ENCODE peak calls at places on chromosomes 11 and 22, in nine cellular contexts. E is adrenal gland; T is cardiac muscle cell; D is IMR-90; H is fibroblast of villous mesenchyme; L is BJ; I is body of pancreas; S is CD8-positive, alpha-beta T cell; J is epithelial cell of esophagus. X is an unnamed sample.

GRCh38 chr11:129846508-129847335 is 31.1 kb downstream of the TMEM45B start:
- DNase-seq in E (no peak), T (no peak), D (peak), H (peak), L (peak), I (no peak), S (no peak), J (peak), X (peak)

GRCh38 chr11:77322926-77323590 is 21.6 kb upstream of the GDPD4 start:
- DNase-seq in E (no peak), T (no peak), D (peak), H (no peak), L (no peak), I (no peak), S (no peak), J (no peak), X (peak)

GRCh38 chr11:68028802-68029475 is 1.5 kb upstream of the NDUFS8 start:
- DNase-seq in E (no peak), T (no peak), D (peak), H (no peak), L (no peak), I (no peak), S (no peak), J (peak), X (peak)

GRCh38 chr11:12981879-12982531 is 27.1 kb upstream of the RASSF10 start:
- DNase-seq in E (no peak), T (no peak), D (peak), H (peak), L (no peak), I (no peak), S (no peak), J (peak), X (peak)

GRCh38 chr11:3926458-3927095 is 71.1 kb downstream of the STIM1 start:
- DNase-seq in E (no peak), T (no peak), D (peak), H (no peak), L (no peak), I (no peak), S (no peak), J (peak), X (no peak)

GRCh38 chr11:75174781-75175370 is 24.0 kb downstream of the SLCO2B1 start:
- DNase-seq in E (peak), T (peak), D (peak), H (peak), L (no peak), I (peak), S (no peak), J (no peak), X (peak)

GRCh38 chr11:68994161-68994890 is 13.5 kb upstream of the MRGPRD start:
- DNase-seq in E (peak), T (no peak), D (no peak), H (no peak), L (no peak), I (no peak), S (no peak), J (no peak), X (no peak)

GRCh38 chr11:133951484-133952198 is 5.1 kb downstream of the IGSF9B start:
- DNase-seq in E (no peak), T (no peak), D (peak), H (peak), L (no peak), I (no peak), S (no peak), J (no peak), X (no peak)

GRCh38 chr11:126978155-126978554 is 22.4 kb downstream of the KIRREL3 start:
- DNase-seq in E (no peak), T (no peak), D (no peak), H (no peak), L (no peak), I (no peak), S (no peak), J (no peak), X (no peak)

GRCh38 chr22:34570408-34570807 is 495.6 kb upstream of the ISX start:
- DNase-seq in E (no peak), T (no peak), D (no peak), H (no peak), L (no peak), I (no peak), S (no peak), J (no peak), X (no peak)

GRCh38 chr11:45666648-45667642 is 1.5 kb upstream of the CHST1 start:
- DNase-seq in E (no peak), T (no peak), D (no peak), H (no peak), L (no peak), I (no peak), S (no peak), J (no peak), X (no peak)

GRCh38 chr11:12802418-12803085 is 128.3 kb downstream of the TEAD1 start:
- DNase-seq in E (peak), T (no peak), D (peak), H (peak), L (no peak), I (peak), S (no peak), J (peak), X (peak)

GRCh38 chr11:68345776-68346728 is 33.7 kb downstream of the LRP5 start:
- DNase-seq in E (peak), T (no peak), D (no peak), H (no peak), L (no peak), I (no peak), S (no peak), J (no peak), X (no peak)

GRCh38 chr11:5449023-5449422 is at the start of gene OR51I2:
- DNase-seq in E (no peak), T (no peak), D (no peak), H (no peak), L (no peak), I (no peak), S (no peak), J (no peak), X (no peak)

GRCh38 chr11:5449432-5449831 is 309 bp downstream of the OR51I2 start:
- DNase-seq in E (no peak), T (no peak), D (no peak), H (no peak), L (no peak), I (no peak), S (no peak), J (no peak), X (no peak)

DNA sequence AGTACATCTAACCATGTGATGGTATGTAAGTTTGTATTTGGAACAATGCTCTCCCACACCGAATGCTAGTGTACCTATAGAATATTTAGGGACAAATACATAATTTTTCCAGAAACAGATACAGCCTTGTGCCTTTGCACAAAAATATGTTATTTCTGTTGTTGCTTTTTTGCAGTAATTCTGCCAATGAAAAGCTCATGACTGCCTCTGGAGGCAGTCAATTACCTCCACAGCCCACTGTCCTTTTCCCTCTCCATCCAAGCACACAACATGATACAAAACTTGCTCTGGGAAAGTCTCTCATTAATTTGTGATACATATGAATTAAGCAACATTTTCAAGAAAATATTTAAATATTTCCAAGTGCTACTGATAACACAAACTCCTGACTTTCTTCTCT is 3.6 kb downstream of the OR51I2 start:
- DNase-seq in E (no peak), T (no peak), D (no peak), H (no peak), L (no peak), I (no peak), S (no peak), J (no peak), X (no peak)
- TF ChIP-seq CTCF in E (no peak), T (no peak), D (no peak), H (no peak), L (no peak), I (no peak), S (no peak), J (no peak), X (no peak)

GRCh38 chr11:96306933-96307747 is 35.9 kb downstream of the MAML2 start:
- DNase-seq in E (peak), T (peak), D (peak), H (peak), L (peak), I (peak), S (no peak), J (peak), X (peak)
- H3K4me3 ChIP-seq in E (no peak), T (peak), D (peak), H (peak), L (peak), I (no peak), S (peak), J (peak), X (peak)

DNA sequence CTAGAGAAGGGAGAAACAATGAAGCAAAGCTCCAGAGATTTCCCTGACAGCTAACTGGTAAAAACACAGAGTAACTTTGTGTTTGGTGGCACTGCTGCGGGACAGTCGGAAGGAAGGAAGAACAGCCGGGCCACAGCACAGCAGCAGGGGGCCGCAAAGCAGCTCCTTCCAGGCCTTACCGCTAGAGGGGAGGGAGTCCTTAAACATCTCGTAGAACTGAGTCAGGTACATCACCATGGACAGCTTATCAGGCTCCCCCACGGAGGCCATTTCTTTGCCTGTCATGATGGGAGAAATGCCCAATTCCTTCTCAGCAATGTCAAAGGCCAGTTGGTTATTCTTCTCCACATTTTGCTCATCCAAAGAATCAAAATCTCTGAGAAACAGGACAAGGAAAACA is 114.6 kb upstream of the BID start:
- DNase-seq in E (no peak), T (peak), D (peak), H (peak), L (no peak), I (no peak), S (no peak), J (no peak), X (no peak)
- TF ChIP-seq CTCF in E (no peak), T (peak), D (peak), H (peak), L (peak), I (no peak), S (no peak), J (peak), X (peak)

GRCh38 chr11:44305643-44306468 is 4.1 kb downstream of the ALX4 start:
- DNase-seq in E (no peak), T (no peak), D (no peak), H (peak), L (no peak), I (peak), S (no peak), J (no peak), X (no peak)
- H3K4me3 ChIP-seq in E (no peak), T (no peak), D (peak), H (peak), L (peak), I (no peak), S (peak), J (peak), X (peak)

GRCh38 chr22:45316796-45317526 is 7.2 kb downstream of the FAM118A start:
- DNase-seq in E (no peak), T (no peak), D (no peak), H (peak), L (no peak), I (no peak), S (no peak), J (no peak), X (no peak)

GRCh38 chr22:45318168-45318557 is 8.4 kb downstream of the FAM118A start:
- DNase-seq in E (peak), T (peak), D (peak), H (peak), L (peak), I (peak), S (peak), J (peak), X (peak)

GRCh38 chr22:45319319-45319675 is 9.6 kb downstream of the FAM118A start:
- DNase-seq in E (no peak), T (no peak), D (peak), H (peak), L (no peak), I (no peak), S (no peak), J (no peak), X (peak)

GRCh38 chr22:45318558-45319318 is 9.0 kb downstream of the FAM118A start:
- DNase-seq in E (no peak), T (no peak), D (peak), H (peak), L (no peak), I (no peak), S (peak), J (no peak), X (peak)

DNA sequence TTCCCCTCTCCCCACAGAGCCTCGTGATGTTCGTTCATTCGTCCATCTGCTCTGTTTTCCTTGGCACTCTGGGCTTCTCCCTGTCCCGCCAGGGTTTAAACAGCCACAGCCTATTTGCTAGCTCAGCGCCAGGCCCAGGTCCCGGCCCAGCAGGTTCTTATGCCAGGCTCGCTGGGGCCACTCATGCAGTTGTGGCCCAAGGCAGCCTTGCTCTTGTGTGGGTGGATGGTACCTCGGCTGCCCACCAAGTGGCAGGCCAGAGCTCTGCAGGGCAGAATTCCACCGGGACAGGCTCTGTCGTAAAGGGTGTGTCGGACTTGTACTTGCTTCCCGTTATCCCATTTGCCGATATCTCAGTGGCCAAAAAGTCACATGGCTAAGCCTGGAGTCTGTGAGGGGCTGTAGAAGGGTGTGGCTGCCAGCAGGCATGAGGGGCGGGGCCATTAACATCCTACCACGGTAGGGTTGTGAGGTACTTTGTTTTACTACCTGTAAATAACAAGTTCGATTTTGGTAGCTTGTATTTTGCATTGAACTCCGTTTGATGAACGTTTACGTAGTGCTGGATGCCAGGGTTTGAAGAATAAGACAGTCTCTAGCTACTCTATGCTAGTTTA is 7.9 kb downstream of the FAM118A start:
- DNase-seq in E (peak), T (no peak), D (peak), H (peak), L (no peak), I (no peak), S (peak), J (peak), X (peak)
- TF ChIP-seq CTCF in E (no peak), T (peak), D (peak), H (peak), L (peak), I (no peak), S (no peak), J (peak), X (peak)

GRCh38 chr11:106520146-106520912 is 442.9 kb downstream of the AASDHPPT start:
- DNase-seq in E (no peak), T (no peak), D (no peak), H (no peak), L (no peak), I (no peak), S (no peak), J (no peak), X (no peak)
- H3K4me3 ChIP-seq in E (no peak), T (no peak), D (no peak), H (no peak), L (no peak), I (no peak), S (no peak), J (no peak), X (no peak)

GRCh38 chr11:128708660-128709059 is 14.8 kb downstream of the FLI1 start:
- DNase-seq in E (no peak), T (no peak), D (no peak), H (no peak), L (no peak), I (no peak), S (no peak), J (no peak), X (no peak)

GRCh38 chr11:128705124-128705920 is 11.4 kb downstream of the FLI1 start:
- DNase-seq in E (no peak), T (no peak), D (no peak), H (no peak), L (no peak), I (no peak), S (no peak), J (no peak), X (no peak)

GRCh38 chr11:128711136-128711535 is 17.3 kb downstream of the FLI1 start:
- DNase-seq in E (no peak), T (no peak), D (peak), H (peak), L (peak), I (no peak), S (no peak), J (peak), X (peak)

GRCh38 chr11:128707671-128708070 is 13.8 kb downstream of the FLI1 start:
- DNase-seq in E (no peak), T (no peak), D (peak), H (peak), L (peak), I (no peak), S (no peak), J (peak), X (peak)

GRCh38 chr11:128709402-128709801 is 15.5 kb downstream of the FLI1 start:
- DNase-seq in E (no peak), T (no peak), D (peak), H (peak), L (peak), I (no peak), S (no peak), J (peak), X (peak)
- TF ChIP-seq CTCF in E (no peak), T (peak), D (peak), H (no peak), L (no peak), I (no peak), S (no peak), J (no peak), X (no peak)

GRCh38 chr11:10429526-10429925 is 25.5 kb upstream of the AMPD3 start:
- DNase-seq in E (no peak), T (no peak), D (no peak), H (no peak), L (no peak), I (no peak), S (no peak), J (no peak), X (no peak)
- H3K4me3 ChIP-seq in E (no peak), T (no peak), D (no peak), H (no peak), L (no peak), I (no peak), S (no peak), J (no peak), X (no peak)